ENCODE peak calls at places on chromosome 3, in eight cellular contexts. M, W, B, S, K, Y, D and P are unnamed samples. For H3K4me1, the result is how much of the 10 kb centered on the place peaks cover.

GRCh38 chr3:75294124-75294523 is 370.0 kb upstream of the FRG2C start:
- DNase-seq in S (no peak), M (peak), B (peak), Y (peak), K (peak), W (peak), D (peak), P (peak)

GRCh38 chr3:127114337-127115070 is 78.4 kb upstream of the PRR23E start:
- DNase-seq in M (no peak), K (peak), W (no peak), B (no peak), Y (no peak), S (no peak), D (no peak), P (no peak)

GRCh38 chr3:187013080-187013838 is 82.9 kb downstream of the ST6GAL1 start:
- DNase-seq in M (peak), S (no peak), Y (peak), K (no peak), B (peak), W (no peak), D (no peak), P (no peak)

GRCh38 chr3:169563775-169564059 is 99.8 kb downstream of the MECOM start:
- DNase-seq in W (no peak), M (no peak), Y (no peak), D (no peak), S (no peak), K (no peak), B (no peak), P (no peak)

GRCh38 chr3:117920240-117920923 is 1114.3 kb downstream of the IGSF11 start:
- DNase-seq in M (no peak), Y (no peak), S (no peak), W (no peak), B (no peak), D (no peak), K (no peak), P (no peak)

GRCh38 chr3:175356899-175357324 is 497.8 kb downstream of the NAALADL2 start:
- DNase-seq in M (no peak), S (no peak), K (no peak), Y (peak), B (no peak), W (no peak), D (no peak), P (no peak)

GRCh38 chr3:163817015-163817414 is 1261.3 kb downstream of the SI start:
- DNase-seq in B (no peak), W (no peak), K (no peak), S (no peak), Y (no peak), M (no peak), D (no peak), P (no peak)

GRCh38 chr3:118740722-118741290 is 293.8 kb downstream of the IGSF11 start:
- DNase-seq in S (no peak), M (no peak), Y (no peak), K (no peak), B (no peak), W (no peak), D (no peak), P (no peak)

GRCh38 chr3:124429129-124429815 is 301.0 kb upstream of the UMPS start:
- DNase-seq in S (peak), B (no peak), D (no peak), M (peak), W (no peak), Y (peak), K (no peak), P (no peak)

GRCh38 chr3:167866321-167866720 is 130.8 kb downstream of the SERPINI1 start:
- DNase-seq in Y (no peak), S (no peak), K (no peak), W (no peak), B (no peak), M (peak), D (no peak), P (no peak)

GRCh38 chr3:175741951-175742350 is 882.8 kb downstream of the NAALADL2 start:
- DNase-seq in K (no peak), W (no peak), B (no peak), Y (no peak), S (no peak), D (no peak), M (no peak), P (no peak)

GRCh38 chr3:146326875-146327543 is 76.1 kb upstream of the PLSCR4 start:
- DNase-seq in K (no peak), D (no peak), Y (peak), M (peak), W (no peak), B (no peak), S (peak), P (peak)

GRCh38 chr3:107855710-107856109 is 235.1 kb downstream of the CD47 start:
- DNase-seq in S (peak), B (no peak), Y (peak), W (no peak), K (no peak), M (peak), D (no peak), P (no peak)

DNA sequence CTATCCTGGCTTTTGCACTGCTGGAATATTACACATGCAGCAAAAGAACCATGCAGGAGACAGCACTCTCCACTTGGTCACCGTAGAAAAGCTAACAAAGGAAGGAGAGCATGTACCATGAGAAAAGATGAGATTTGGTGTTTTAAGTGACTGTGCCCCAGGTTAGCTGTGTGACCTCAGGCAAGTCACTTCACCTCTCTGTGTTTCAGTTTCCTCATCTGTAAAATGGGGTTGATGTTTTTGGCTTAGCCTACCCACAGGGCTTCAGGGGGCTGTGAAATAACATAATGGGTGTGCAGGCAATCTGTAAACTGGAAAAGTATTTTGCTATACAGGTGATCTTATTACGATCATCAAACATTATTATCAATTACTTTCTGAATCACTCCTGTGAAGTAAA is 69.3 kb upstream of the SLC6A11 start:
- DNase-seq in M (no peak), B (no peak), K (no peak), Y (no peak), D (no peak), S (no peak), W (no peak), P (no peak)
- H3K4me1 ChIP-seq in M (under half), B (under half), K (under half), Y (under half), D (under half), S (under half), W (under half), P (under half)

GRCh38 chr3:158569717-158570244 is 1.2 kb upstream of the MLF1 start:
- DNase-seq in B (no peak), W (no peak), D (no peak), M (no peak), K (peak), Y (no peak), S (no peak), P (no peak)
- H3K4me1 ChIP-seq in B (under half), W (under half), D (under half), M (under half), K (under half), Y (under half), S (under half), P (under half)

DNA sequence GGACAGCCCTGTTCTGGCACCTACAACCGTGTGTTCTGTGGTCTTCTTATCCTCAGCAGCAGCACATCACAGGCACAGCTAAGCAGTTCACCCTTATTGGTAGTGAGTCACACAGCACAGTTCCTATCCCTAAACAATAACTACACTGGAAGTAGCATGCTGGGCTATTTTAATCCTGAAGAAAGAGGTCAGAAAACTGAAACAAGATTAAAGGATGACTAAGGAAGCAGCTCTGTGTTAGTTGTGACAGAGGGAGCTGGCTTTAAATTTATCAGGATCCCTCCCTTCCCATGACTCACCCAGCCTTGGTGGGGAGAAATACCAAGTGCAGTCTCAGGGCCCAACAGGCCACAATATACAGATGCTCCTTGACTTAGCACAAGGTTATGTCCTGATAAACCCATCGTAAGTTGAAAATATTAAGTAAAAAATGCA is 144.3 kb downstream of the ERC2 start:
- DNase-seq in W (no peak), K (no peak), B (no peak), Y (peak), S (no peak), D (no peak), M (peak), P (no peak)
- H3K4me1 ChIP-seq in W (under half), K (under half), B (under half), Y (under half), S (under half), D (under half), M (under half), P (under half)

GRCh38 chr3:172151610-172152293 is 112.4 kb downstream of the FNDC3B start:
- DNase-seq in M (no peak), D (no peak), W (no peak), B (no peak), Y (no peak), K (no peak), S (no peak), P (no peak)
- H3K4me1 ChIP-seq in M (half or more), D (half or more), W (half or more), B (half or more), Y (under half), K (under half), S (under half), P (half or more)

DNA sequence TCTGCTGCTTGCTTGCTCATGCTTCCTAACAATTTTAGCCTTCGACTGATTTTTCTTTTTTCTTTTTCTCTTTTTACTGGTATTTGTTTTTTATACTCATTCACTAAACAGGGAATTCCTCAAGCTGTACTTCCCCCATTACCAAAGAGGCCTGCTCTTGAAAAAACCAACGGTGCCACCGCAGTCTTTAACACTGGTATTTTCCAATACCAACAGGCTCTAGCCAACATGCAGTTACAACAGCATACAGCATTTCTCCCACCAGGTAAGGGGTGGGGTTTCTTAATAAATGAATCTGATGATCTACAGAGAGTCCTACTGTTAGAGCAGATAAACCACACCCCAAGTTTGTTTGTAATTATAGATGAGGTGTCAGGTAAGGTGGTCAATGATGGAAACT is 178.8 kb downstream of the MBNL1 start:
- DNase-seq in M (no peak), W (no peak), Y (no peak), S (no peak), D (no peak), K (no peak), B (no peak), P (no peak)
- H3K4me1 ChIP-seq in M (under half), W (half or more), Y (under half), S (under half), D (half or more), K (under half), B (under half), P (under half)

GRCh38 chr3:43298292-43298691 is 12.0 kb downstream of the SNRK start:
- DNase-seq in B (no peak), K (no peak), Y (no peak), W (no peak), S (no peak), M (no peak), D (no peak), P (no peak)

GRCh38 chr3:43304126-43304525 is 17.8 kb downstream of the SNRK start:
- DNase-seq in Y (no peak), M (no peak), B (no peak), S (no peak), D (no peak), W (no peak), K (no peak), P (no peak)

GRCh38 chr3:43307226-43307625 is 20.9 kb downstream of the SNRK start:
- DNase-seq in S (no peak), Y (peak), B (no peak), W (no peak), D (no peak), M (no peak), K (no peak), P (no peak)

GRCh38 chr3:43298761-43299160 is 12.4 kb downstream of the SNRK start:
- DNase-seq in K (no peak), M (no peak), D (no peak), S (no peak), B (no peak), Y (no peak), W (no peak), P (no peak)

GRCh38 chr3:43302116-43302880 is 16.0 kb downstream of the SNRK start:
- DNase-seq in M (no peak), K (no peak), S (no peak), W (no peak), Y (no peak), B (no peak), D (no peak), P (no peak)
- H3K4me1 ChIP-seq in M (under half), K (under half), S (under half), W (under half), Y (under half), B (under half), D (under half), P (under half)

DNA sequence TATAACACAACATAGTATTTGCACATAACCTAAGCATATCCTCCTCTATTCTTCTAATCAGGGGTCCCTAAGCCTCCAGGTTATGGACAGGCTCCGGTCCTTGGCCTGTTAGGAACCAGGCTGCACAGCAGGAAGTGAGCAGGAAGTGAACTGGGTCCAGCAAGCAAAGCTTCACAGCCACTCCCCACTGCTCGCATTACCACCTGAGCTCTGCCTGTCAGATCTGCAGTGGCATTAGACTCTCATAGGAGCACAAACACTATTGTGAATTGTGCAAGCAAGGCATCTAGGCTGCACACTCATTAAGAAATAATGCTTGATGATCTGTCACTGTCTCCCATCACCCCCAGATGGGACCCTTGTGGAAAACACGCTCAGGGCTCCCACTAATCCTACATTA is 9.8 kb downstream of the MSL2 start:
- DNase-seq in W (no peak), S (no peak), Y (no peak), D (no peak), M (no peak), B (no peak), K (no peak), P (peak)
- H3K4me1 ChIP-seq in W (half or more), S (under half), Y (under half), D (half or more), M (under half), B (half or more), K (under half), P (half or more)

DNA sequence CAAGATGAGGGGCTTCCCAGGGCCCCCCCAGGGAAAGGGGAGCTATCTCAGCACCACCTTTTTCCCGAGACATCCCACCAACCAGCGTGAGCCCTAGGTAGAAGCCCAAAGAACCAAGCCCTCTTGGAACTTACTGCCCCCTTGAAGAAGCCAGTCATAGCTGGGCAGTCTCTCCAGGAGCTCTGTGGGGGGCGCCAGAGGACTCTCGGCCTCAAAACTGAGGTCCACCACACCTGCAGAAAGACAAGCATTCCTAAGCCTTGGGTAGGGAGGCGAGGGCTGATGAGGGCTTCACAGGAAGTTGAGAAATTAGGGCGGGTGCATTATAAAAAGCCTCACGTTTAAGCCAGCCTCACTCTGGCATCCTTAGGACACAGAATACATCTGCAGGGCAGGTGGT is 9.0 kb downstream of the SSUH2 start:
- DNase-seq in B (no peak), D (no peak), M (no peak), S (no peak), K (no peak), W (no peak), Y (no peak), P (no peak)
- H3K4me1 ChIP-seq in B (under half), D (under half), M (under half), S (under half), K (under half), W (under half), Y (under half), P (under half)